ENCODE peak calls at places on chromosomes 4 and X, in four cellular contexts. One of them, this sample, is unnamed.

GRCh38 chrX:86044210-86044609 is 3.1 kb downstream of the CHM start:
- DNase-seq in fibroblast of mammary gland: no peak
- DNase-seq in fibroblast of the aortic adventitia: no peak
- DNase-seq in progenitor cell of endocrine pancreas: no peak
- DNase-seq in this sample: no peak

GRCh38 chr4:104751468-104751867 is 256.8 kb upstream of the CXXC4 start:
- DNase-seq in fibroblast of the aortic adventitia: no peak
- DNase-seq in progenitor cell of endocrine pancreas: no peak
- DNase-seq in fibroblast of mammary gland: no peak
- DNase-seq in this sample: no peak

GRCh38 chrX:133634416-133634815 is 219.1 kb upstream of the GPC4 start:
- DNase-seq in fibroblast of mammary gland: no peak
- DNase-seq in fibroblast of the aortic adventitia: no peak
- DNase-seq in progenitor cell of endocrine pancreas: no peak
- DNase-seq in this sample: no peak

GRCh38 chrX:32153586-32153985 is 1057.8 kb downstream of the DMD start:
- DNase-seq in fibroblast of the aortic adventitia: no peak
- DNase-seq in fibroblast of mammary gland: no peak
- DNase-seq in progenitor cell of endocrine pancreas: no peak
- DNase-seq in this sample: no peak

GRCh38 chrX:48509245-48509590 is 426 bp downstream of the PORCN start:
- DNase-seq in fibroblast of the aortic adventitia: no peak
- DNase-seq in fibroblast of mammary gland: no peak
- DNase-seq in progenitor cell of endocrine pancreas: no peak
- DNase-seq in this sample: no peak

GRCh38 chrX:104742345-104742744 is 176.3 kb downstream of the IL1RAPL2 start:
- DNase-seq in fibroblast of mammary gland: no peak
- DNase-seq in fibroblast of the aortic adventitia: no peak
- DNase-seq in progenitor cell of endocrine pancreas: no peak
- DNase-seq in this sample: peak

GRCh38 chr4:7647932-7648812 is 213.4 kb upstream of the PSAPL1 start:
- DNase-seq in fibroblast of mammary gland: peak
- DNase-seq in progenitor cell of endocrine pancreas: no peak
- DNase-seq in fibroblast of the aortic adventitia: no peak
- DNase-seq in this sample: peak

GRCh38 chrX:69179380-69179911 is 14.2 kb upstream of the PJA1 start:
- DNase-seq in progenitor cell of endocrine pancreas: no peak
- DNase-seq in fibroblast of mammary gland: peak
- DNase-seq in fibroblast of the aortic adventitia: no peak
- DNase-seq in this sample: no peak

GRCh38 chr4:93313207-93313606 is 515.3 kb upstream of the ATOH1 start:
- DNase-seq in fibroblast of mammary gland: no peak
- DNase-seq in progenitor cell of endocrine pancreas: no peak
- DNase-seq in fibroblast of the aortic adventitia: no peak
- DNase-seq in this sample: peak

GRCh38 chr4:13584481-13584880 is 40.2 kb upstream of the NKX3-2 start:
- DNase-seq in fibroblast of mammary gland: peak
- DNase-seq in fibroblast of the aortic adventitia: peak
- DNase-seq in progenitor cell of endocrine pancreas: no peak
- DNase-seq in this sample: no peak

GRCh38 chrX:12984629-12985303 is 9.9 kb downstream of the TMSB4X start:
- DNase-seq in fibroblast of the aortic adventitia: peak
- DNase-seq in fibroblast of mammary gland: peak
- DNase-seq in progenitor cell of endocrine pancreas: no peak
- DNase-seq in this sample: peak

GRCh38 chr4:47612116-47613023 is 127.3 kb downstream of the ATP10D start:
- DNase-seq in progenitor cell of endocrine pancreas: no peak
- DNase-seq in fibroblast of mammary gland: peak
- DNase-seq in fibroblast of the aortic adventitia: peak
- DNase-seq in this sample: no peak

GRCh38 chr4:101857176-101857575 is 66.6 kb downstream of the BANK1 start:
- DNase-seq in progenitor cell of endocrine pancreas: no peak
- DNase-seq in fibroblast of the aortic adventitia: no peak
- DNase-seq in fibroblast of mammary gland: no peak
- DNase-seq in this sample: no peak

GRCh38 chr4:107665001-107665400 is 55.0 kb downstream of the PAPSS1 start:
- DNase-seq in progenitor cell of endocrine pancreas: no peak
- DNase-seq in fibroblast of mammary gland: no peak
- DNase-seq in fibroblast of the aortic adventitia: peak
- DNase-seq in this sample: no peak
- TF ChIP-seq CTCF in progenitor cell of endocrine pancreas: no peak
- TF ChIP-seq CTCF in fibroblast of mammary gland: no peak
- TF ChIP-seq CTCF in fibroblast of the aortic adventitia: no peak
- TF ChIP-seq CTCF in this sample: no peak

GRCh38 chr4:73434311-73434710 is 1.7 kb upstream of the AFP start:
- DNase-seq in fibroblast of the aortic adventitia: no peak
- DNase-seq in progenitor cell of endocrine pancreas: no peak
- DNase-seq in fibroblast of mammary gland: peak
- DNase-seq in this sample: peak
- TF ChIP-seq CTCF in fibroblast of the aortic adventitia: peak
- TF ChIP-seq CTCF in progenitor cell of endocrine pancreas: peak
- TF ChIP-seq CTCF in fibroblast of mammary gland: peak
- TF ChIP-seq CTCF in this sample: peak

GRCh38 chr4:166502660-166503059 is 629.6 kb downstream of the TLL1 start:
- DNase-seq in fibroblast of the aortic adventitia: no peak
- DNase-seq in fibroblast of mammary gland: no peak
- DNase-seq in progenitor cell of endocrine pancreas: no peak
- DNase-seq in this sample: no peak

GRCh38 chr4:166493828-166494432 is 620.9 kb downstream of the TLL1 start:
- DNase-seq in fibroblast of the aortic adventitia: no peak
- DNase-seq in progenitor cell of endocrine pancreas: no peak
- DNase-seq in fibroblast of mammary gland: no peak
- DNase-seq in this sample: peak

GRCh38 chr4:166499820-166500219 is 626.8 kb downstream of the TLL1 start:
- DNase-seq in progenitor cell of endocrine pancreas: no peak
- DNase-seq in fibroblast of the aortic adventitia: no peak
- DNase-seq in fibroblast of mammary gland: no peak
- DNase-seq in this sample: no peak

GRCh38 chr4:166501941-166502382 is 628.9 kb downstream of the TLL1 start:
- DNase-seq in progenitor cell of endocrine pancreas: no peak
- DNase-seq in fibroblast of the aortic adventitia: peak
- DNase-seq in fibroblast of mammary gland: peak
- DNase-seq in this sample: no peak

DNA sequence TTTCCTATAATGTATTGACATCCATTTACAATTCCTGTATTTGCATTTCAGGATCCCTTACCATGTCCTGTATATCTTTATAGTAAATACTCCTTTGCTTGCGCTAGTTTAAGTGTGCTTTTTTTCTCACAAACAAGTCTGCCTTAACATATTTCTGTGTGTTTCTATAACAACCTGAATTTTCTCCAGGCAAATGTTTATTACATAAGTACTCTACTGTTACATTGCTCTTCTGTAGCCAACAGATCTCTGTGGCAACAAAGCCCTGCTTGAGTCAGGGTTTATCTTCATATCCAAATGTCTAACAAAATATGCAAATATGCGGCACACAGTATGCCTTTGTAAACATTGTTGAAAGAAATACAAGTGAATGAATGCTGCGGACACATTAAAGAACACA is 625.5 kb downstream of the TLL1 start:
- DNase-seq in fibroblast of mammary gland: no peak
- DNase-seq in progenitor cell of endocrine pancreas: no peak
- DNase-seq in fibroblast of the aortic adventitia: peak
- DNase-seq in this sample: no peak
- TF ChIP-seq CTCF in fibroblast of mammary gland: no peak
- TF ChIP-seq CTCF in progenitor cell of endocrine pancreas: no peak
- TF ChIP-seq CTCF in fibroblast of the aortic adventitia: no peak
- TF ChIP-seq CTCF in this sample: no peak

GRCh38 chr4:39638358-39639239 is at the start of gene SMIM14:
- DNase-seq in fibroblast of the aortic adventitia: peak
- DNase-seq in fibroblast of mammary gland: peak
- DNase-seq in progenitor cell of endocrine pancreas: peak
- DNase-seq in this sample: peak
- TF ChIP-seq CTCF in fibroblast of the aortic adventitia: no peak
- TF ChIP-seq CTCF in fibroblast of mammary gland: no peak
- TF ChIP-seq CTCF in progenitor cell of endocrine pancreas: no peak
- TF ChIP-seq CTCF in this sample: no peak

GRCh38 chrX:129678176-129678880 is 23.6 kb upstream of the APLN start:
- DNase-seq in fibroblast of the aortic adventitia: no peak
- DNase-seq in progenitor cell of endocrine pancreas: no peak
- DNase-seq in fibroblast of mammary gland: no peak
- DNase-seq in this sample: peak
- TF ChIP-seq CTCF in fibroblast of the aortic adventitia: no peak
- TF ChIP-seq CTCF in progenitor cell of endocrine pancreas: no peak
- TF ChIP-seq CTCF in fibroblast of mammary gland: no peak
- TF ChIP-seq CTCF in this sample: no peak

DNA sequence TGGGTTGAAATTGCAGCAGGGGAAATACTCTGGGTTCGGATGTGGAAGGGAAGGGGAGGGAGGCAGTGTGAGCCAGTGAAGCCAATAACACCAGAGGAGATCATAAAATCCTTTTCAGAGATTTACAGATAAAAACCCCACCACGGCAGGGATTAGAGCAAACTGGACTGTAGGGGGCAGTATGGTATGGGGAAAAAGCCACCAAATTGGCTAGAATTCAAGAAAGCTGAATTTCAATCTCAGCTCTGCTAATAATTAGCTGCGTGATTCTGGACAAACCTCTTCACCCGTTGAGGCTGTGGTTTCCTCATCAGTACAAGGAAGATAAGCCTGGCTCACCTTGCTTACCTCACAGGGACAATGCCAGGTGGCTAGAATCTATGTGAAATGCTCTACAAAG is 108.1 kb downstream of the ATG4A start:
- DNase-seq in fibroblast of mammary gland: peak
- DNase-seq in progenitor cell of endocrine pancreas: no peak
- DNase-seq in fibroblast of the aortic adventitia: peak
- DNase-seq in this sample: peak
- TF ChIP-seq CTCF in fibroblast of mammary gland: peak
- TF ChIP-seq CTCF in progenitor cell of endocrine pancreas: peak
- TF ChIP-seq CTCF in fibroblast of the aortic adventitia: peak
- TF ChIP-seq CTCF in this sample: peak

DNA sequence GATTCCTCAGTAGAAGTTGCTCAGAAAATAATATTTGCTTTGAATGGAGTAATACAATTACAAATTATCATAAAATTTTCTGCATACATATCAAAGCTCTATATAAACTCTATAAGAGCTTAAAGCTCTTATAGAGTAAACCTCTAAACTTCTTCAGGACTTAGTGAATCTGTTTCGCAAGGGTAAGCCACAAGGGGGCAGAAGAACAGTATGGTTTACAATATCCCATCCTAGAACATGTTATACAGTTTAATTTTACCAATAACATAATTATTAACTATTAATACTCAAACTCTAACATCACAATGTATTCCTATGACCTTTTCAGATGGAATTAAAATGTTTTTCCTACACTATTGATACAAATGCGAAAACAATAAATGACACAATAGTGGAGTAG is 33.8 kb upstream of the SPANXN1 start:
- DNase-seq in fibroblast of mammary gland: peak
- DNase-seq in fibroblast of the aortic adventitia: no peak
- DNase-seq in progenitor cell of endocrine pancreas: no peak
- DNase-seq in this sample: peak
- TF ChIP-seq CTCF in fibroblast of mammary gland: peak
- TF ChIP-seq CTCF in fibroblast of the aortic adventitia: peak
- TF ChIP-seq CTCF in progenitor cell of endocrine pancreas: peak
- TF ChIP-seq CTCF in this sample: peak

GRCh38 chr4:120919358-120919757 is 3.2 kb downstream of the PRDM5 start:
- DNase-seq in progenitor cell of endocrine pancreas: no peak
- DNase-seq in fibroblast of the aortic adventitia: no peak
- DNase-seq in fibroblast of mammary gland: no peak
- DNase-seq in this sample: no peak
- TF ChIP-seq CTCF in progenitor cell of endocrine pancreas: peak
- TF ChIP-seq CTCF in fibroblast of the aortic adventitia: no peak
- TF ChIP-seq CTCF in fibroblast of mammary gland: peak
- TF ChIP-seq CTCF in this sample: peak

DNA sequence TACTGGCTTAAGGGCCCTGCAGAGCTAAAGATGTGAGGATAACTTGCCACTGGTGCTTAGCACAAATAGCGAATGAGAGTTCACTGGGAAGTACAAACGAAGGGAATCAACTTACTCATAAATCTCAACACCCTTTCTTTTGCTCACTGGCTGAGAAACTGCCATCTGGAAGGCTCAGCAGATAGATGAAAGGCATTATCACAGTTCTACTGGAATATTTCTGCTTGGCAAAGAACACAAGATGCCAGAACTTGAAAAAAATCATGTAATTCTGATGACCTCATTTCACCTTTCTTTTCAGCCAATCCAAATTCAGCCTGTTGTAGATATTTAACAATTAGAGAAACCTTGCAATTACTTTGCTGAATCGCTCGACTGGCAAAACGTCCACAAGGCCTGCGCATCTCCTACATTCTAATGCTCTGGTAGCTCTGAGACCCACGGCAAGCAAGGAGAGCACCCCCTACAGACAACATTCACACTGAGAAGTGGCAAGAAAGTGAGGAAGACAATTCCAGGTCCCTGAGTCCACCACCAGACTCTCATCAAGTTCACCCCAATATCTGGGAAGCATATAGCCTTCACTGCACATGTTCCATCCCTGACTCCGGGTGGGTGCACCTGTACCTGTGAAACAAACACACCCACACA is 27.5 kb downstream of the TSPAN5 start:
- DNase-seq in progenitor cell of endocrine pancreas: no peak
- DNase-seq in fibroblast of the aortic adventitia: peak
- DNase-seq in fibroblast of mammary gland: peak
- DNase-seq in this sample: no peak
- TF ChIP-seq CTCF in progenitor cell of endocrine pancreas: no peak
- TF ChIP-seq CTCF in fibroblast of the aortic adventitia: no peak
- TF ChIP-seq CTCF in fibroblast of mammary gland: peak
- TF ChIP-seq CTCF in this sample: no peak